ENCODE peak calls at places on chromosomes 5 and 9, in six cellular contexts. N is fibroblast of lung, Q is natural killer cell, F is progenitor cell of endocrine pancreas, P is GM12865, S is tibial artery. A is an unnamed sample.

GRCh38 chr5:57302164-57302563 is 128.3 kb downstream of the GPBP1 start:
- DNase-seq in N (peak), Q (no peak), F (no peak), P (peak), S (no peak), A (no peak)

GRCh38 chr9:132991351-132992300 is 13.1 kb downstream of the GFI1B start:
- DNase-seq in N (no peak), Q (peak), F (no peak), P (peak), S (no peak), A (no peak)

GRCh38 chr5:171367424-171368370 is 20.0 kb upstream of the NPM1 start:
- DNase-seq in N (peak), Q (no peak), F (no peak), P (peak), S (no peak), A (no peak)

GRCh38 chr5:170307575-170308465 is 10.2 kb upstream of the LCP2 start:
- DNase-seq in N (peak), Q (no peak), F (no peak), P (peak), S (peak), A (no peak)

GRCh38 chr9:124306098-124306735 is 48.5 kb downstream of the NEK6 start:
- DNase-seq in N (peak), Q (no peak), F (no peak), P (no peak), S (no peak), A (no peak)

GRCh38 chr9:135885100-135885853 is 22.1 kb downstream of the CAMSAP1 start:
- DNase-seq in N (peak), Q (no peak), F (no peak), P (no peak), S (no peak), A (no peak)

GRCh38 chr9:115672477-115673316 is 480.9 kb upstream of the PAPPA start:
- DNase-seq in N (peak), Q (no peak), F (no peak), P (no peak), S (no peak), A (no peak)

GRCh38 chr5:59648949-59649921 is 244.3 kb downstream of the PDE4D start:
- DNase-seq in N (no peak), Q (no peak), F (no peak), P (no peak), S (no peak), A (no peak)

GRCh38 chr9:86246752-86247161 is 12.7 kb downstream of the C9orf153 start:
- DNase-seq in N (peak), Q (no peak), F (no peak), P (peak), S (no peak), A (peak)

GRCh38 chr9:34370970-34371880 is 5.5 kb downstream of the MYORG start:
- DNase-seq in N (peak), Q (no peak), F (no peak), P (no peak), S (no peak), A (no peak)

GRCh38 chr5:143241892-143242291 is 161.6 kb downstream of the NR3C1 start:
- DNase-seq in N (peak), Q (no peak), F (no peak), P (no peak), S (no peak), A (no peak)

GRCh38 chr9:91126761-91127420 is 234.8 kb downstream of the AUH start:
- DNase-seq in N (peak), Q (no peak), F (no peak), P (no peak), S (no peak), A (no peak)

GRCh38 chr5:171420429-171421231 is 1.2 kb downstream of the FGF18 start:
- DNase-seq in N (peak), Q (no peak), F (no peak), P (no peak), S (peak), A (peak)

GRCh38 chr5:2530609-2531008 is 220.9 kb downstream of the IRX2 start:
- DNase-seq in N (no peak), Q (no peak), F (no peak), P (no peak), S (no peak), A (no peak)

GRCh38 chr5:40688127-40688756 is 8.5 kb downstream of the PTGER4 start:
- DNase-seq in N (peak), Q (peak), F (peak), P (peak), S (peak), A (peak)

GRCh38 chr9:85200726-85201402 is 531.3 kb downstream of the NTRK2 start:
- DNase-seq in N (peak), Q (no peak), F (no peak), P (no peak), S (peak), A (no peak)

GRCh38 chr5:136802382-136802781 is 437.0 kb upstream of the TRPC7 start:
- DNase-seq in N (no peak), Q (no peak), F (no peak), P (no peak), S (no peak), A (no peak)

GRCh38 chr5:33892419-33893151 is 795 bp upstream of the ADAMTS12 start:
- DNase-seq in N (peak), Q (no peak), F (no peak), P (no peak), S (peak), A (no peak)
- TF ChIP-seq CTCF in N (no peak), Q (no peak), F (no peak), P (no peak), S (no peak), A (no peak)

GRCh38 chr9:128004011-128004604 is 23.3 kb upstream of the EEIG1 start:
- DNase-seq in N (no peak), Q (no peak), F (no peak), P (no peak), S (no peak), A (peak)

GRCh38 chr9:128002959-128003358 is 22.2 kb upstream of the EEIG1 start:
- DNase-seq in N (no peak), Q (no peak), F (no peak), P (no peak), S (no peak), A (no peak)

GRCh38 chr9:128005938-128006337 is 25.1 kb upstream of the EEIG1 start:
- DNase-seq in N (no peak), Q (no peak), F (no peak), P (no peak), S (no peak), A (peak)

GRCh38 chr9:127999461-127999860 is 18.7 kb upstream of the EEIG1 start:
- DNase-seq in N (no peak), Q (no peak), F (no peak), P (no peak), S (no peak), A (no peak)

DNA sequence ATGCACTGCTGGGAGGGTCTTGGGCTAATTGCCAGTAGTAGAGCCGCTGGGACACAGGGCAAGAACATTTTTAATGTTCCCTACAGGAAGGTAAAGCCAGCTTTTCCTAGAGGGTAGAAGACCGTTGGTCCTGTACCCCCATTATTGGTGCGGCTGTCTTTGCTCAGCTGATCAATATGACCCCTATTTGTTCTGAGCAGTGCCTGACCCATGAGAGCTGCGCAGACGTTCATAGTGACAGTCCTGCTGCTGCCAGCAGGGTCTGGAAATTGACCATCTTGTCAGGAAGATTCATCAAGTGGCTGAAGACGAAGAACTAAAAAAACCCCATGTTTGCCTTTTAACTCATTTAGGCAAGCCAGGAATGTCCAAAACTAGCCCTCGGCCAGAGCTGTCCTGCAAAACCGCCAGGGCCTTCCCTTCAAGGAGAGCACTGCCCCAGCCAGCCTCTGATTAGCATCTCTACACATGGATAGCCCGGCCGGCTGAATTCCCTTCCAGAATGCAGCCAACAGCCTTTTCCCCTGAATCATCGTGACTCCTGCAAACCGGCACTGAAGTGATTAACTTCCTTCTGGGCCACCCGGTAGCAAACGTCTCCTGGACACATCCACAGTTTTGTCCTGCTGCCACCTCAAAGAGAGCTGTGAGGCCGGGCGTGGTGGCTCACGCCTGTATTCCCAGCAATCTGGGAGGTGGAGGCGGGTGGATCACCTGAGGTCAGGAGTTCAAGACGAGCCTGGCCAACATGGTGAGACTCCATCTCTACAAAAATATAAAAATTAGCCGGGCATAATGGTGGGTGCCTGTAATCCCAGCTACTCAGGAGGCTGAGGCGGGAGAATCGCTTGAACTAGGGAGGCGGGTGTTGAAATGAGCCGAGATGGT is 20.9 kb upstream of the EEIG1 start:
- DNase-seq in N (peak), Q (no peak), F (no peak), P (no peak), S (no peak), A (no peak)
- TF ChIP-seq CTCF in N (no peak), Q (no peak), F (no peak), P (no peak), S (no peak), A (no peak)

GRCh38 chr9:103872811-103873210 is 221.3 kb upstream of the SMC2 start:
- DNase-seq in N (no peak), Q (no peak), F (no peak), P (no peak), S (no peak), A (no peak)
- TF ChIP-seq CTCF in N (no peak), Q (no peak), F (no peak), P (no peak), S (no peak), A (no peak)

GRCh38 chr9:130220351-130220750 is 45.2 kb upstream of the HMCN2 start:
- DNase-seq in N (peak), Q (no peak), F (no peak), P (no peak), S (no peak), A (peak)
- TF ChIP-seq CTCF in N (peak), Q (no peak), F (no peak), P (no peak), S (peak), A (peak)

GRCh38 chr5:5881294-5881693 is 458.8 kb downstream of the ICE1 start:
- DNase-seq in N (no peak), Q (no peak), F (peak), P (peak), S (no peak), A (no peak)
- TF ChIP-seq CTCF in N (no peak), Q (no peak), F (peak), P (peak), S (no peak), A (no peak)

DNA sequence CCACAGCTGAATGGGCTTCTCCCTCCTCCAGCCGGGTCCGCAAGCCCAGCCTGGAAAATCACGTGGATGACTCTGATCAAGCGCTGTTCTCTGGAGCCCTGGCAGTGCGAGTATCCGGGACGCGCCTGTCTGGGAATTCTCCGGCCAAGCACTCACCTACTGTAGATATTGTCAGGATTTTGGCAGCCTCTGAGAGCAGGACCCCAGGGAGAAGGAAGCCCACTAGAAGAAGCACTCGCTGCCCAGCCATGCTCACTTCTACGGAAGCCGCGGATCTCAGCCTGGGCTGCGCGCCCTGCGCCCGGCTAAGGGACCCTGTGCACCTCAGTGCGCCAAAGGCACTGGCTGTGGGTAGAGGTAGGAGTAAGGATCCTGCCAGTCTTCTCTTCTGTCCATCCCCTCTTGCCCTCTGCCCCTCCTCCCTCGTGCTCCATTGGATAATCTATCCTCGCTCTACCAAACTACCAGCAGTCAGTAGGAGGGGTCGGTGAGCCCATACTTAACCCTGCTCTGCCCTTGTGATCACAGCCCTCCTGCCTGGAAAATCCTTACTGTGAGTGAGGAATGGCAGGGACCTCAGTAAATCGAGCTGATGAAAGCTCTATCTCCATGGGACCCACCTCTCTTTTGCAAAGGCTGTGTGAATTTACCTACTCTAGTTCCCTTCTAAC is at the start of gene UGT3A2:
- DNase-seq in N (no peak), Q (no peak), F (no peak), P (no peak), S (no peak), A (peak)
- TF ChIP-seq CTCF in N (no peak), Q (no peak), F (no peak), P (no peak), S (no peak), A (no peak)

GRCh38 chr5:122997294-122997693 is 39.2 kb downstream of the PPIC start:
- DNase-seq in N (no peak), Q (no peak), F (no peak), P (no peak), S (no peak), A (no peak)

GRCh38 chr5:122996102-122996501 is 40.4 kb downstream of the PPIC start:
- DNase-seq in N (no peak), Q (no peak), F (no peak), P (no peak), S (no peak), A (no peak)

GRCh38 chr5:123000731-123001130 is 35.8 kb downstream of the PPIC start:
- DNase-seq in N (no peak), Q (no peak), F (no peak), P (no peak), S (no peak), A (peak)

GRCh38 chr5:123001801-123002200 is 34.7 kb downstream of the PPIC start:
- DNase-seq in N (no peak), Q (no peak), F (no peak), P (no peak), S (no peak), A (peak)

GRCh38 chr5:122999947-123000563 is 36.5 kb downstream of the PPIC start:
- DNase-seq in N (peak), Q (no peak), F (no peak), P (peak), S (peak), A (peak)
- TF ChIP-seq CTCF in N (no peak), Q (peak), F (peak), P (peak), S (peak), A (peak)